ENCODE peak calls at places on chromosome 18, in nine cellular contexts. P is CD8-positive, alpha-beta T cell; Q is heart right ventricle; G is CD8-positive, alpha-beta memory T cell; N is body of pancreas; Z is neuronal stem cell; H is GM23248; W is breast epithelium; Y is transverse colon. A is an unnamed sample.

GRCh38 chr18:60838677-60839076 is 466.1 kb upstream of the MC4R start:
- DNase-seq in P (no peak), Q (no peak), W (no peak), G (no peak), H (peak; percentile 0), N (no peak), Z (no peak), Y (no peak), A (no peak)

GRCh38 chr18:12851709-12852108 is 32.3 kb downstream of the PTPN2 start:
- DNase-seq in Z (no peak), W (no peak), G (no peak), H (no peak), Q (no peak), Y (no peak), N (no peak), P (no peak), A (no peak)

GRCh38 chr18:26317353-26317865 is 91.2 kb downstream of the TAF4B start:
- DNase-seq in Y (no peak), Z (no peak), P (no peak), G (no peak), N (no peak), Q (no peak), H (no peak), W (no peak), A (peak; percentile 54)

GRCh38 chr18:60452424-60452823 is 79.8 kb upstream of the MC4R start:
- DNase-seq in N (no peak), W (no peak), H (peak; percentile 85), Y (no peak), P (no peak), Z (no peak), G (no peak), Q (no peak), A (no peak)

GRCh38 chr18:27540126-27540525 is 355.0 kb upstream of the CHST9 start:
- DNase-seq in H (no peak), G (no peak), W (no peak), Q (no peak), Z (peak; percentile 32), P (no peak), Y (no peak), N (no peak), A (no peak)

GRCh38 chr18:13540783-13541182 is 185.6 kb downstream of the FAM210A start:
- DNase-seq in G (peak; percentile 36), W (no peak), H (no peak), P (peak; percentile 68), N (no peak), Y (no peak), Q (no peak), Z (no peak), A (no peak)

GRCh38 chr18:28136071-28136470 is 40.9 kb downstream of the CDH2 start:
- DNase-seq in G (no peak), H (no peak), Q (no peak), P (no peak), Y (no peak), Z (no peak), W (no peak), N (no peak), A (no peak)

GRCh38 chr18:21257383-21257782 is 15.4 kb downstream of the GREB1L start:
- DNase-seq in G (no peak), H (peak; percentile 36), P (no peak), Y (no peak), Z (no peak), N (no peak), W (no peak), Q (no peak), A (no peak)

GRCh38 chr18:54776282-54776977 is 51.8 kb upstream of the RAB27B start:
- DNase-seq in N (no peak), Z (no peak), W (no peak), Y (no peak), H (peak; percentile 98), P (no peak), Q (no peak), G (no peak), A (peak; percentile 97)

GRCh38 chr18:28669165-28669564 is 492.2 kb upstream of the CDH2 start:
- DNase-seq in Q (no peak), Z (no peak), P (no peak), Y (no peak), G (no peak), H (no peak), W (no peak), N (no peak), A (no peak)

GRCh38 chr18:5393779-5394178 is 98.3 kb upstream of the ZBTB14 start:
- DNase-seq in W (no peak), H (peak; percentile 73), Q (no peak), G (no peak), Y (no peak), Z (no peak), P (no peak), N (no peak), A (no peak)

GRCh38 chr18:55629136-55629535 is 41.1 kb upstream of the TCF4 start:
- DNase-seq in Z (no peak), G (no peak), H (no peak), P (no peak), Q (no peak), W (no peak), N (no peak), Y (no peak), A (no peak)

GRCh38 chr18:27017901-27018500 is 152.5 kb upstream of the AQP4 start:
- DNase-seq in Q (no peak), Y (no peak), Z (no peak), H (peak; percentile 43), G (no peak), W (no peak), P (no peak), N (no peak), A (peak; percentile 2)

GRCh38 chr18:28091197-28091596 is 85.7 kb downstream of the CDH2 start:
- DNase-seq in P (no peak), W (no peak), N (no peak), Z (no peak), Y (no peak), G (no peak), H (no peak), Q (no peak), A (no peak)

GRCh38 chr18:45449761-45450227 is 165.5 kb upstream of the SLC14A2 start:
- DNase-seq in Y (peak; percentile 38), G (no peak), Z (no peak), H (peak; percentile 64), W (no peak), Q (peak; percentile 50), P (no peak), N (peak; percentile 20), A (no peak)

GRCh38 chr18:9565407-9565806 is 49.0 kb downstream of the PPP4R1 start:
- DNase-seq in P (no peak), G (no peak), Q (no peak), W (no peak), H (no peak), Y (no peak), Z (no peak), N (no peak), A (no peak)
- H3K36me3 ChIP-seq in P (peaks cover 7% of the 10 kb centered on the region), G (peaks cover 16% of the 10 kb centered on the region), Q (no peaks in the 10 kb centered on the region), W (no peaks in the 10 kb centered on the region), H (peaks cover 45% of the 10 kb centered on the region), Y (no peaks in the 10 kb centered on the region), Z (peaks cover 100% of the 10 kb centered on the region), N (no peaks in the 10 kb centered on the region), A (peaks cover 58% of the 10 kb centered on the region)

GRCh38 chr18:23583071-23583865 is 3.0 kb downstream of the NPC1 start:
- DNase-seq in G (no peak), P (no peak), W (no peak), Z (no peak), H (no peak), N (no peak), Q (no peak), Y (no peak), A (no peak)

GRCh38 chr18:23578067-23578705 is 8.1 kb downstream of the NPC1 start:
- DNase-seq in N (no peak), P (no peak), H (no peak), Z (no peak), G (no peak), Y (no peak), Q (no peak), W (no peak), A (no peak)

GRCh38 chr18:23580677-23581367 is 5.5 kb downstream of the NPC1 start:
- DNase-seq in N (no peak), W (no peak), H (peak; percentile 89), Y (peak; percentile 51), G (no peak), Q (no peak), P (no peak), Z (no peak), A (peak; percentile 6)

GRCh38 chr18:23575309-23575651 is 11.0 kb downstream of the NPC1 start:
- DNase-seq in G (no peak), Z (no peak), Q (no peak), W (no peak), P (no peak), H (no peak), Y (no peak), N (no peak), A (no peak)

DNA sequence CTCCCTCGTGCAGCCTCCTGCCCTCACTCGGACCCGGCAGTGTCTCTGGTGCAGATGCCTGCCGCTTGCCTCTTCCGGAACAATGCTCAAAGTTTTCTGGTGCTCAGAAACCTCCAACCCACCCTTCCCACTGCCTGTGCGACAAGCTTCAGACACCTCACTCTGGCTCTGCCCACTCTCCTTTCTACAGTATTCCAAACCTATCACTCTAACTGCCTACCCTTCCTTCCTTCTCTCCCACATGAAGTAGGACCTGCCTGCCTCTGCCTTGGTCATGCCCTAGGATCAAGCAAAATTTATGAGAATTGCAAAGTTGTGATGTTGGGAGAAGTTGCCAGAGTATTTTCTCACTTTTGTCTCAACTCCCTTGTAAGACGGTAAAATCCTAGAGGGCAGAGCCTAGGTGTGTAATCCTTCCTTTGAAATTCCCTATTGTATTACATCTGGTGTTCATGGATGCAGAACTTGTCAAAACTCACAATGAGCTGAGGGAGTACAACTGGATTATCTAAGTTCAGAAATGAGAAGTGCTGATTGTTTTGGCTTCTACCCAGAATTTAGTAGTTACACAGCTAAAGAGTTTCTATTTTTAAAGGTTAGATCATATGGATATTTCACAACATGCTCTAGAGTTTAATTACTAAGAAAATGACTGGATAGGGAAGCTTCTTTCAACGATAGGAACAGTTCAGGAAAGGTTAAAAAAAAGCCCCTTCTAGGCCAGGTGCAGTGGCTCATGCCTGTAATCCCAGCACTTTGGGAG is 7.2 kb downstream of the NPC1 start:
- DNase-seq in G (no peak), Z (no peak), Q (no peak), P (no peak), N (no peak), W (no peak), Y (no peak), H (peak; percentile 71), A (no peak)
- H3K4me1 ChIP-seq in G (peaks cover 56% of the 10 kb centered on the region), Z (peaks cover 12% of the 10 kb centered on the region), Q (peaks cover 45% of the 10 kb centered on the region), P (peaks cover 23% of the 10 kb centered on the region), N (peaks cover 18% of the 10 kb centered on the region), W (no peaks in the 10 kb centered on the region), Y (peaks cover 5% of the 10 kb centered on the region), H (peaks cover 50% of the 10 kb centered on the region), A (peaks cover 18% of the 10 kb centered on the region)

DNA sequence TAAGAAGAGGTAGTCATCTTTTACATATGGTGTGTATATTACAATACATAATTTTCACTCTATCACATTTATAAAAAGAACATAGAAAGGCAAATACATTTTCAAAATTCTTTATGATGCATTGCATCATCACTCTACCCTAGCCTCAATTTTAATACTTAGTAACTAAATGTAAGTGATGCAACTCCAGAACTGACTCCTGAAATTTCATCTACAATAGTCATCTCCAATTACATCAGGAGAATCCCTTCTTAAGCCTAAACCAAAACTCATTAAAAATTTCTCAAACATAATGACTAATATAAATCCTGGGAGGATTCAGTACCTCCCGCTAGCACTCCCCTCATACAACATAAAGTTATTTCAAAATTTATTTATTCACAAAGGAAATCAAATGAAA is 15.9 kb downstream of the TMX3 start:
- DNase-seq in N (no peak), G (no peak), Z (no peak), P (no peak), Q (no peak), H (peak; percentile 47), Y (no peak), W (no peak), A (no peak)
- H3K36me3 ChIP-seq in N (no peaks in the 10 kb centered on the region), G (peaks cover 6% of the 10 kb centered on the region), Z (peaks cover 94% of the 10 kb centered on the region), P (peaks cover 12% of the 10 kb centered on the region), Q (peaks cover 5% of the 10 kb centered on the region), H (peaks cover 49% of the 10 kb centered on the region), Y (no peaks in the 10 kb centered on the region), W (peaks cover 7% of the 10 kb centered on the region), A (peaks cover 28% of the 10 kb centered on the region)

GRCh38 chr18:51127664-51128063 is 69.8 kb downstream of the MEX3C start:
- DNase-seq in P (no peak), Q (no peak), W (no peak), G (no peak), N (no peak), Y (no peak), H (no peak), Z (no peak), A (no peak)
- H3K4me1 ChIP-seq in P (no peaks in the 10 kb centered on the region), Q (no peaks in the 10 kb centered on the region), W (no peaks in the 10 kb centered on the region), G (no peaks in the 10 kb centered on the region), N (no peaks in the 10 kb centered on the region), Y (no peaks in the 10 kb centered on the region), H (no peaks in the 10 kb centered on the region), Z (no peaks in the 10 kb centered on the region), A (no peaks in the 10 kb centered on the region)